ENCODE peak calls at places on chromosomes 16 and 17, in nine cellular contexts. M is lung microvascular endothelial cell; H is AG10803; E is astrocyte of the spinal cord; U is stimulated activated CD4-positive, alpha-beta T cell treated with anti-CD3 and anti-CD28 coated beads, TNF-alpha, amount 100 ng/mL, for 48 hours; N is NCI-H460; F is GM04503; L is IMR-90; I is T47D. P is an unnamed sample.
A peak's percentile ranks its signal among the peaks of the same experiment; 100 is the strongest.

GRCh38 chr17:15091825-15092224 is 173.3 kb downstream of the PMP22 start:
- DNase-seq in M (no peak), H (no peak), E (no peak), U (no peak), N (peak; percentile 6), F (no peak), L (no peak), I (peak; percentile 11), P (no peak)

GRCh38 chr17:43908111-43908721 is 880 bp upstream of the MPP2 start:
- DNase-seq in M (no peak), H (peak; percentile 74), E (peak; percentile 65), U (no peak), N (peak; percentile 14), F (no peak), L (peak; percentile 65), I (peak; percentile 80), P (peak; percentile 51)

GRCh38 chr17:77786090-77786489 is 172.4 kb upstream of the TNRC6C start:
- DNase-seq in M (no peak), H (no peak), E (no peak), U (no peak), N (no peak), F (no peak), L (no peak), I (no peak), P (no peak)

GRCh38 chr17:58284613-58285421 is 4.1 kb upstream of the MPO start:
- DNase-seq in M (no peak), H (no peak), E (no peak), U (no peak), N (no peak), F (no peak), L (no peak), I (no peak), P (no peak)

GRCh38 chr16:84484579-84485254 is 19.7 kb downstream of the MEAK7 start:
- DNase-seq in M (peak; percentile 62), H (peak; percentile 56), E (peak; percentile 56), U (no peak), N (peak; percentile 51), F (no peak), L (peak; percentile 74), I (peak; percentile 66), P (peak; percentile 62)

GRCh38 chr16:48164907-48165715 is 9.3 kb upstream of the ABCC12 start:
- DNase-seq in M (peak; percentile 60), H (peak; percentile 58), E (peak; percentile 71), U (peak; percentile 17), N (peak; percentile 75), F (no peak), L (peak; percentile 65), I (peak; percentile 14), P (peak; percentile 75)

GRCh38 chr17:56886288-56886721 is 27.5 kb downstream of the TRIM25 start:
- DNase-seq in M (no peak), H (no peak), E (no peak), U (no peak), N (no peak), F (no peak), L (no peak), I (no peak), P (no peak)

GRCh38 chr17:35147313-35147982 is at the start of gene UNC45B:
- DNase-seq in M (no peak), H (no peak), E (no peak), U (no peak), N (no peak), F (no peak), L (no peak), I (no peak), P (no peak)

GRCh38 chr16:84606081-84606875 is 11.6 kb downstream of the COTL1 start:
- DNase-seq in M (no peak), H (no peak), E (no peak), U (no peak), N (no peak), F (no peak), L (no peak), I (no peak), P (no peak)